ENCODE peak calls at places on chromosomes 7 and 10, in ten cellular contexts. One of them, this sample, is unnamed.

GRCh38 chr7:67955061-67955460 is 958.4 kb downstream of the TYW1 start:
- DNase-seq in Caco-2: no peak
- DNase-seq in heart right ventricle: no peak
- DNase-seq in SK-N-SH: no peak
- DNase-seq in WTC11: no peak
- DNase-seq in HFF-Myc: no peak
- DNase-seq in epithelial cell of esophagus: no peak
- DNase-seq in AG04449: no peak
- DNase-seq in GM20000: no peak
- DNase-seq in transverse colon: no peak
- DNase-seq in this sample: no peak

GRCh38 chr7:2663121-2663886 is 24.7 kb upstream of the AMZ1 start:
- DNase-seq in Caco-2: no peak
- DNase-seq in heart right ventricle: no peak
- DNase-seq in SK-N-SH: peak; percentile 63
- DNase-seq in WTC11: no peak
- DNase-seq in HFF-Myc: no peak
- DNase-seq in epithelial cell of esophagus: no peak
- DNase-seq in AG04449: no peak
- DNase-seq in GM20000: no peak
- DNase-seq in transverse colon: no peak
- DNase-seq in this sample: no peak

GRCh38 chr7:44282601-44283171 is 42.7 kb downstream of the CAMK2B start:
- DNase-seq in Caco-2: peak; percentile 21
- DNase-seq in heart right ventricle: no peak
- DNase-seq in SK-N-SH: peak; percentile 85
- DNase-seq in WTC11: peak; percentile 7
- DNase-seq in HFF-Myc: no peak
- DNase-seq in epithelial cell of esophagus: no peak
- DNase-seq in AG04449: no peak
- DNase-seq in GM20000: no peak
- DNase-seq in transverse colon: peak; percentile 3
- DNase-seq in this sample: no peak

GRCh38 chr10:121734517-121735137 is 136.4 kb upstream of the FGFR2 start:
- DNase-seq in Caco-2: no peak
- DNase-seq in heart right ventricle: no peak
- DNase-seq in SK-N-SH: peak; percentile 70
- DNase-seq in WTC11: peak; percentile 25
- DNase-seq in HFF-Myc: no peak
- DNase-seq in epithelial cell of esophagus: peak; percentile 16
- DNase-seq in AG04449: no peak
- DNase-seq in GM20000: peak; percentile 56
- DNase-seq in transverse colon: no peak
- DNase-seq in this sample: no peak

GRCh38 chr7:28891192-28891872 is 66.8 kb downstream of the TRIL start:
- DNase-seq in Caco-2: no peak
- DNase-seq in heart right ventricle: no peak
- DNase-seq in SK-N-SH: no peak
- DNase-seq in WTC11: peak; percentile 46
- DNase-seq in HFF-Myc: no peak
- DNase-seq in epithelial cell of esophagus: no peak
- DNase-seq in AG04449: no peak
- DNase-seq in GM20000: no peak
- DNase-seq in transverse colon: no peak
- DNase-seq in this sample: peak; percentile 41

GRCh38 chr7:27782849-27783248 is 42.9 kb downstream of the TAX1BP1 start:
- DNase-seq in Caco-2: no peak
- DNase-seq in heart right ventricle: no peak
- DNase-seq in SK-N-SH: no peak
- DNase-seq in WTC11: no peak
- DNase-seq in HFF-Myc: no peak
- DNase-seq in epithelial cell of esophagus: peak; percentile 29
- DNase-seq in AG04449: no peak
- DNase-seq in GM20000: no peak
- DNase-seq in transverse colon: no peak
- DNase-seq in this sample: no peak

GRCh38 chr7:130154501-130155317 is 50.5 kb downstream of the TMEM209 start:
- DNase-seq in Caco-2: no peak
- DNase-seq in heart right ventricle: no peak
- DNase-seq in SK-N-SH: peak; percentile 98
- DNase-seq in WTC11: peak; percentile 76
- DNase-seq in HFF-Myc: no peak
- DNase-seq in epithelial cell of esophagus: no peak
- DNase-seq in AG04449: no peak
- DNase-seq in GM20000: no peak
- DNase-seq in transverse colon: no peak
- DNase-seq in this sample: no peak

GRCh38 chr7:115634633-115635032 is 395.9 kb downstream of the TFEC start:
- DNase-seq in Caco-2: peak; percentile 40
- DNase-seq in heart right ventricle: no peak
- DNase-seq in SK-N-SH: no peak
- DNase-seq in WTC11: no peak
- DNase-seq in HFF-Myc: no peak
- DNase-seq in epithelial cell of esophagus: peak; percentile 70
- DNase-seq in AG04449: no peak
- DNase-seq in GM20000: no peak
- DNase-seq in transverse colon: no peak
- DNase-seq in this sample: peak; percentile 2

GRCh38 chr10:132406181-132406580 is 9.2 kb downstream of the PWWP2B start:
- DNase-seq in Caco-2: no peak
- DNase-seq in heart right ventricle: no peak
- DNase-seq in SK-N-SH: no peak
- DNase-seq in WTC11: no peak
- DNase-seq in HFF-Myc: no peak
- DNase-seq in epithelial cell of esophagus: no peak
- DNase-seq in AG04449: no peak
- DNase-seq in GM20000: no peak
- DNase-seq in transverse colon: no peak
- DNase-seq in this sample: no peak

GRCh38 chr7:151452141-151452571 is 12.2 kb upstream of the CRYGN start:
- DNase-seq in Caco-2: peak; percentile 21
- DNase-seq in heart right ventricle: no peak
- DNase-seq in SK-N-SH: peak; percentile 55
- DNase-seq in WTC11: no peak
- DNase-seq in HFF-Myc: no peak
- DNase-seq in epithelial cell of esophagus: no peak
- DNase-seq in AG04449: no peak
- DNase-seq in GM20000: no peak
- DNase-seq in transverse colon: peak; percentile 3
- DNase-seq in this sample: no peak

GRCh38 chr10:115975506-115975905 is 297.5 kb downstream of the GFRA1 start:
- DNase-seq in Caco-2: no peak
- DNase-seq in heart right ventricle: no peak
- DNase-seq in SK-N-SH: no peak
- DNase-seq in WTC11: no peak
- DNase-seq in HFF-Myc: no peak
- DNase-seq in epithelial cell of esophagus: no peak
- DNase-seq in AG04449: no peak
- DNase-seq in GM20000: no peak
- DNase-seq in transverse colon: no peak
- DNase-seq in this sample: no peak

DNA sequence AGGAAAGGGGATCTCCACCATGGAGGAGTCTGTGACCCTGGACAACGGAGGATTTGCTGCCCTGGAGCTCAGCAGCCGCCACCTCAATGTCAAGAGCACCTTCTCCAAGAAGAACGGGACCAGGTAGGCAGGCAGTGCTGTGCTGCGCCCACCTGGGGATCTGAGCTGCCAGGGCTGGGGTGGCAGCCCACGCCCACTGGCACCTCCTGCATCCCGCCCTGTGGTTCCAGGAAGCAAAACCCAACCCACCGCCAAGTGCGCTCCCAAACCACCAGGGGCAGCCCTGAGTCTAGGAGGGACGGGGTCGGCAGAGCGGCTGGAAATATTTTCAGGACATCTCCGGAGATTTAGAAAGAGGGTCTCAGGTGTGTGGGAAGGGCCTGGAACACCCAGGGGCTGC is 440.3 kb upstream of the FOXK1 start:
- DNase-seq in Caco-2: no peak
- DNase-seq in heart right ventricle: no peak
- DNase-seq in SK-N-SH: peak; percentile 58
- DNase-seq in WTC11: peak; percentile 67
- DNase-seq in HFF-Myc: no peak
- DNase-seq in epithelial cell of esophagus: no peak
- DNase-seq in AG04449: no peak
- DNase-seq in GM20000: no peak
- DNase-seq in transverse colon: no peak
- DNase-seq in this sample: no peak
- TF ChIP-seq CTCF in Caco-2: peak; percentile 15
- TF ChIP-seq CTCF in heart right ventricle: no peak
- TF ChIP-seq CTCF in SK-N-SH: no peak
- TF ChIP-seq CTCF in WTC11: peak; percentile 42
- TF ChIP-seq CTCF in HFF-Myc: no peak
- TF ChIP-seq CTCF in epithelial cell of esophagus: no peak
- TF ChIP-seq CTCF in AG04449: no peak
- TF ChIP-seq CTCF in GM20000: no peak
- TF ChIP-seq CTCF in transverse colon: no peak
- TF ChIP-seq CTCF in this sample: no peak

DNA sequence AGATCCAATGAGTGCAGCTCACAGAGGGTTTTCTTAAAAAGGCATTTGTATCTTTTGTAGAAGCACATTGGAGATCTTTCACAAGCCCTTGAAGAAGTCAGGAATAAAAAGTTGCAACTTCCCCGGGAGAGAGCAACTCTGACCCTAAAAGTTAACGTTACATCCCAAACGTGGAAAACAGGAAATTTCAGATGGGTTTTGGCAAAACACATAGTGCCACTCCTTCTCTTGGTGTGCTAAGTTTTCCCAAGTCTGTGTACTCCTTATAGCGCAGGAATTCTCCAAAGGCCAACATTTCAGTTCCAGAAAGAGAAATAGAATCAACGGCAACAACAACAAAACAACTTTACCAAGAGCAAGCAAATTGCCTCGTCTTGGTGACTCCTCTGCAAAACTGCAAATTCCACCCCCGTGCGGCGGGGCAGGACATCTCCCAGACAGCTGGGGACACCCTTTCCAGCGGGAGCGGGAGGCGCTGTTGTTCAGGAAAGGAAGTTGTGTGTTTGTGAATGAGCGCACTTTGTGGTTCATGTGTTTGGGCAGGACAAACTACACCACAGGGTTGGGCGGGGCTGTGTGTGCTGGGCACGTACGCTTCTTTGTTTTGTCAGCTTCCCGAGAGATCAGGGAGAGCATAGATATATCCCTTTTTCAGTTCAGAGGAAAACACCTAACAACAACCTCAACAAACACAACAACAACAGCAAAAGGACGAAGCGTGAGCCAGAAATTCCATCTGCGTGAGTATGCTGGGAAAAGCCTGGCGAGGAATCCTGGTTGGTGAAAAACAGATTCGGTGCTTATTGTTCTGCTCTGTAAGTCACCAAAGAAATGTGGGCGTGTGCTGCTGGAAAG is 294.7 kb upstream of the PITRM1 start:
- DNase-seq in Caco-2: no peak
- DNase-seq in heart right ventricle: peak; percentile 87
- DNase-seq in SK-N-SH: no peak
- DNase-seq in WTC11: peak; percentile 48
- DNase-seq in HFF-Myc: peak; percentile 92
- DNase-seq in epithelial cell of esophagus: peak; percentile 99
- DNase-seq in AG04449: peak; percentile 68
- DNase-seq in GM20000: no peak
- DNase-seq in transverse colon: peak; percentile 73
- DNase-seq in this sample: peak; percentile 83
- TF ChIP-seq CTCF in Caco-2: no peak
- TF ChIP-seq CTCF in heart right ventricle: peak; percentile 51
- TF ChIP-seq CTCF in SK-N-SH: peak; percentile 24
- TF ChIP-seq CTCF in WTC11: no peak
- TF ChIP-seq CTCF in HFF-Myc: peak; percentile 57
- TF ChIP-seq CTCF in epithelial cell of esophagus: peak; percentile 74
- TF ChIP-seq CTCF in AG04449: peak; percentile 47
- TF ChIP-seq CTCF in GM20000: no peak
- TF ChIP-seq CTCF in transverse colon: no peak
- TF ChIP-seq CTCF in this sample: peak; percentile 61

GRCh38 chr10:48307584-48307983 is 1.1 kb downstream of the MAPK8 start:
- DNase-seq in Caco-2: no peak
- DNase-seq in heart right ventricle: no peak
- DNase-seq in SK-N-SH: no peak
- DNase-seq in WTC11: no peak
- DNase-seq in HFF-Myc: no peak
- DNase-seq in epithelial cell of esophagus: no peak
- DNase-seq in AG04449: no peak
- DNase-seq in GM20000: no peak
- DNase-seq in transverse colon: no peak
- DNase-seq in this sample: no peak

GRCh38 chr10:48306870-48307531 is 524 bp downstream of the MAPK8 start:
- DNase-seq in Caco-2: peak; percentile 71
- DNase-seq in heart right ventricle: peak; percentile 70
- DNase-seq in SK-N-SH: peak; percentile 93
- DNase-seq in WTC11: no peak
- DNase-seq in HFF-Myc: no peak
- DNase-seq in epithelial cell of esophagus: peak; percentile 39
- DNase-seq in AG04449: no peak
- DNase-seq in GM20000: peak; percentile 77
- DNase-seq in transverse colon: peak; percentile 60
- DNase-seq in this sample: peak; percentile 58

GRCh38 chr10:48305905-48306264 is 592 bp upstream of the MAPK8 start:
- DNase-seq in Caco-2: no peak
- DNase-seq in heart right ventricle: no peak
- DNase-seq in SK-N-SH: no peak
- DNase-seq in WTC11: no peak
- DNase-seq in HFF-Myc: no peak
- DNase-seq in epithelial cell of esophagus: no peak
- DNase-seq in AG04449: no peak
- DNase-seq in GM20000: no peak
- DNase-seq in transverse colon: no peak
- DNase-seq in this sample: no peak

GRCh38 chr10:48306265-48306869 is at the start of gene MAPK8:
- DNase-seq in Caco-2: peak; percentile 98
- DNase-seq in heart right ventricle: peak; percentile 93
- DNase-seq in SK-N-SH: peak; percentile 100
- DNase-seq in WTC11: peak; percentile 98
- DNase-seq in HFF-Myc: peak; percentile 48
- DNase-seq in epithelial cell of esophagus: peak; percentile 77
- DNase-seq in AG04449: no peak
- DNase-seq in GM20000: peak; percentile 99
- DNase-seq in transverse colon: peak; percentile 96
- DNase-seq in this sample: peak; percentile 96

GRCh38 chr10:48309711-48310226 is 3.3 kb downstream of the MAPK8 start:
- DNase-seq in Caco-2: no peak
- DNase-seq in heart right ventricle: no peak
- DNase-seq in SK-N-SH: peak; percentile 25
- DNase-seq in WTC11: no peak
- DNase-seq in HFF-Myc: no peak
- DNase-seq in epithelial cell of esophagus: peak; percentile 65
- DNase-seq in AG04449: no peak
- DNase-seq in GM20000: peak; percentile 51
- DNase-seq in transverse colon: no peak
- DNase-seq in this sample: no peak
- TF ChIP-seq CTCF in Caco-2: peak; percentile 36
- TF ChIP-seq CTCF in heart right ventricle: peak; percentile 25
- TF ChIP-seq CTCF in SK-N-SH: peak; percentile 43
- TF ChIP-seq CTCF in WTC11: no peak
- TF ChIP-seq CTCF in HFF-Myc: no peak
- TF ChIP-seq CTCF in epithelial cell of esophagus: peak; percentile 33
- TF ChIP-seq CTCF in AG04449: no peak
- TF ChIP-seq CTCF in GM20000: no peak
- TF ChIP-seq CTCF in transverse colon: no peak
- TF ChIP-seq CTCF in this sample: no peak

GRCh38 chr10:118308664-118309063 is 33.5 kb downstream of the FAM204A start:
- DNase-seq in Caco-2: no peak
- DNase-seq in heart right ventricle: no peak
- DNase-seq in SK-N-SH: no peak
- DNase-seq in WTC11: peak; percentile 18
- DNase-seq in HFF-Myc: no peak
- DNase-seq in epithelial cell of esophagus: no peak
- DNase-seq in AG04449: no peak
- DNase-seq in GM20000: no peak
- DNase-seq in transverse colon: no peak
- DNase-seq in this sample: no peak
- TF ChIP-seq CTCF in Caco-2: no peak
- TF ChIP-seq CTCF in heart right ventricle: no peak
- TF ChIP-seq CTCF in SK-N-SH: no peak
- TF ChIP-seq CTCF in WTC11: no peak
- TF ChIP-seq CTCF in HFF-Myc: no peak
- TF ChIP-seq CTCF in epithelial cell of esophagus: no peak
- TF ChIP-seq CTCF in AG04449: no peak
- TF ChIP-seq CTCF in GM20000: no peak
- TF ChIP-seq CTCF in transverse colon: no peak
- TF ChIP-seq CTCF in this sample: no peak

This sample was measured in Calu3.